ENCODE peak calls at places on chromosome 15, in eight cellular contexts. S, R, D, H, O, E, W and I are unnamed samples.

GRCh38 chr15:35136552-35136951 is 51.5 kb upstream of the NANOGP8 start:
- DNase-seq in S (no peak), R (no peak), D (no peak), H (no peak), O (no peak), E (no peak), W (no peak), I (no peak)

GRCh38 chr15:92226020-92226612 is 167.6 kb upstream of the ST8SIA2 start:
- DNase-seq in S (no peak), R (no peak), D (peak; percentile 18), H (no peak), O (no peak), E (peak; percentile 16), W (no peak), I (no peak)

GRCh38 chr15:88242586-88242985 is 14.0 kb downstream of the NTRK3 start:
- DNase-seq in S (no peak), R (no peak), D (no peak), H (no peak), O (no peak), E (no peak), W (no peak), I (no peak)

GRCh38 chr15:63052961-63053698 is 10.6 kb downstream of the TPM1 start:
- DNase-seq in S (peak; percentile 59), R (peak; percentile 69), D (peak; percentile 67), H (no peak), O (peak; percentile 83), E (no peak), W (no peak), I (no peak)

GRCh38 chr15:58038426-58039106 is 26.9 kb downstream of the ALDH1A2 start:
- DNase-seq in S (peak; percentile 58), R (peak; percentile 63), D (peak; percentile 26), H (no peak), O (peak; percentile 71), E (no peak), W (peak; percentile 64), I (peak; percentile 85)

GRCh38 chr15:59436774-59437472 is 1.1 kb upstream of the FAM81A start:
- DNase-seq in S (peak; percentile 28), R (no peak), D (peak; percentile 19), H (no peak), O (no peak), E (no peak), W (no peak), I (peak; percentile 40)

GRCh38 chr15:89401636-89402252 is 67.1 kb upstream of the POLG start:
- DNase-seq in S (no peak), R (peak; percentile 85), D (peak; percentile 53), H (no peak), O (no peak), E (no peak), W (peak; percentile 27), I (peak; percentile 74)

GRCh38 chr15:63348392-63348791 is 33.3 kb downstream of the CA12 start:
- DNase-seq in S (peak; percentile 78), R (peak; percentile 43), D (peak; percentile 83), H (no peak), O (peak; percentile 79), E (no peak), W (no peak), I (peak; percentile 57)

GRCh38 chr15:34850121-34850520 is 54.8 kb upstream of the ACTC1 start:
- DNase-seq in S (no peak), R (no peak), D (no peak), H (no peak), O (no peak), E (no peak), W (no peak), I (no peak)

GRCh38 chr15:49815937-49816336 is 195.1 kb downstream of the DTWD1 start:
- DNase-seq in S (no peak), R (peak; percentile 83), D (peak; percentile 83), H (no peak), O (no peak), E (no peak), W (peak; percentile 59), I (peak; percentile 71)

GRCh38 chr15:69080203-69080957 is 65.9 kb downstream of the NOX5 start:
- DNase-seq in S (peak; percentile 40), R (no peak), D (no peak), H (no peak), O (no peak), E (no peak), W (no peak), I (peak; percentile 63)

GRCh38 chr15:88661041-88661765 is 22.4 kb downstream of the ISG20 start:
- DNase-seq in S (no peak), R (no peak), D (peak; percentile 62), H (no peak), O (no peak), E (no peak), W (no peak), I (no peak)

GRCh38 chr15:22904736-22905135 is 66.3 kb downstream of the NIPA2 start:
- DNase-seq in S (no peak), R (no peak), D (no peak), H (no peak), O (peak; percentile 40), E (no peak), W (no peak), I (no peak)

GRCh38 chr15:78093242-78094020 is 1.1 kb downstream of the SH2D7 start:
- DNase-seq in S (no peak), R (peak; percentile 95), D (peak; percentile 93), H (no peak), O (no peak), E (no peak), W (peak; percentile 41), I (peak; percentile 88)

GRCh38 chr15:47326934-47327333 is 390.4 kb upstream of the SEMA6D start:
- DNase-seq in S (no peak), R (no peak), D (no peak), H (no peak), O (no peak), E (no peak), W (no peak), I (no peak)

GRCh38 chr15:75902129-75902557 is 1.5 kb upstream of the FBXO22 start:
- DNase-seq in S (no peak), R (peak; percentile 86), D (no peak), H (no peak), O (no peak), E (no peak), W (no peak), I (peak; percentile 15)

GRCh38 chr15:77642793-77643430 is 10.2 kb upstream of the LINGO1 start:
- DNase-seq in S (peak; percentile 33), R (no peak), D (no peak), H (no peak), O (no peak), E (no peak), W (no peak), I (no peak)

GRCh38 chr15:75578206-75578947 is 738 bp downstream of the PTPN9 start:
- DNase-seq in S (peak; percentile 50), R (no peak), D (no peak), H (no peak), O (peak; percentile 12), E (no peak), W (no peak), I (peak; percentile 39)

GRCh38 chr15:32766101-32766500 is 48.3 kb downstream of the GREM1 start:
- DNase-seq in S (no peak), R (no peak), D (no peak), H (no peak), O (no peak), E (no peak), W (no peak), I (no peak)

GRCh38 chr15:96285306-96285705 is 45.2 kb upstream of the NR2F2 start:
- DNase-seq in S (no peak), R (peak; percentile 71), D (peak; percentile 77), H (no peak), O (no peak), E (no peak), W (peak; percentile 82), I (peak; percentile 100)

GRCh38 chr15:90002428-90002844 is 1.3 kb downstream of the ZNF710 start:
- DNase-seq in S (no peak), R (peak; percentile 68), D (peak; percentile 44), H (peak; percentile 58), O (peak; percentile 31), E (no peak), W (no peak), I (peak; percentile 42)

GRCh38 chr15:58469432-58470353 is 37.9 kb downstream of the LIPC start:
- DNase-seq in S (peak; percentile 55), R (peak; percentile 98), D (peak; percentile 99), H (no peak), O (peak; percentile 27), E (peak; percentile 69), W (peak; percentile 84), I (peak; percentile 95)

GRCh38 chr15:58357529-58358476 is 74.0 kb upstream of the LIPC start:
- DNase-seq in S (no peak), R (peak; percentile 79), D (peak; percentile 39), H (no peak), O (no peak), E (no peak), W (no peak), I (peak; percentile 20)

DNA sequence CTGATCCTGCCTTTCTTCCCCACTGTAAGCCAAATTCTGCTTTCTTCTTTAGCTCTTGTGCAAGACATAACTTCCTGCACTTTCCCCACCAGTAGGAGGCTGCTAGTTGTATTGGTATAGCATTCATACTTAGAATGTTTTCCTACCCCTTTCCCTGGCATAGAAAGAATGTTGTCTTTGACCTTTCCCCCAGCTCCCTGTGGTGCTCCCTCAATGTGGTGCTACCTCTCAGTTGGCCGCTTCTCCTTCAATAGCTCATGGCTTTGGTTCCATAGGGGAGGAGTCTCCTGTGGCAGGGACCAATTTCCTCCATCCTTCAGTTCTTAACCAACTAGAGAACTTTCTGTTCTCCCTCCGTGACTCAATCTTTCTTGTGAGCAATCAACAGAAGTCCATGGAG is 67.5 kb upstream of the AKAP13 start:
- DNase-seq in S (no peak), R (peak; percentile 62), D (peak; percentile 53), H (no peak), O (no peak), E (no peak), W (no peak), I (peak; percentile 96)
- TF ChIP-seq CTCF in S (no peak), R (peak; percentile 41), D (peak; percentile 37), H (no peak), O (no peak), E (no peak), W (no peak), I (peak; percentile 62)

DNA sequence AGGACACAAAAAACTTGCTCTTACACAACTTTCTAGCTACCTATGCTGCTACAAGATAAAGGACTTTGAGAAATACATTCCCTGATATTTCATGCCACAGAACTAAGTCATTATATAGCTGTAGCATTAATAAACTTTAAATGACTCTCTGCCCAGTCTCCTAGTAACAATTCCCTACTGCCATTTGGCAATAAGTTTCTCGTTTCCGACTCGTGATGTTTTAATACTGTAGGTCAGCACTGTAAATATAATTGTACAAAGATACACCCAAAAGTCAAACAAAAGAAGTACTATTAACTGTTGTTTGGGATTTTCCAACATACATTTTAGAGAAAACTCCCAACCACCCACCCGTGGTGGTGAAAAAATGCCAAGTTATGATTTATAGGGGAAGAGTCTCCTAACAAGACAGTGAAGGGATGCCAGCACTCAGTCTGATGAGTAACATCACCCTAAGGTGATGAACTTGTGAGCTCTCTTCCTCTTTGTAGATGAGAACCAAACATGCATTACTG is 132.2 kb downstream of the DUT start:
- DNase-seq in S (no peak), R (no peak), D (no peak), H (no peak), O (peak; percentile 33), E (no peak), W (no peak), I (no peak)
- H3K4me3 ChIP-seq in S (no peak overlapping the region), R (no peak overlapping the region), D (no peak overlapping the region), H (no peak overlapping the region), O (no peak overlapping the region), E (no peak overlapping the region), W (no peak overlapping the region), I (no peak overlapping the region)

GRCh38 chr15:100156201-100156600 is 185.6 kb downstream of the ADAMTS17 start:
- DNase-seq in S (no peak), R (no peak), D (no peak), H (no peak), O (no peak), E (no peak), W (no peak), I (no peak)
- TF ChIP-seq CTCF in S (no peak), R (no peak), D (no peak), H (no peak), O (no peak), E (no peak), W (no peak), I (no peak)

GRCh38 chr15:64892850-64893403 is 18.8 kb upstream of the ANKDD1A start:
- DNase-seq in S (no peak), R (no peak), D (no peak), H (peak; percentile 47), O (no peak), E (no peak), W (no peak), I (no peak)
- H3K4me3 ChIP-seq in S (no peak overlapping the region), R (no peak overlapping the region), D (no peak overlapping the region), H (no peak overlapping the region), O (no peak overlapping the region), E (no peak overlapping the region), W (no peak overlapping the region), I (no peak overlapping the region)